ENCODE peak calls at places on chromosome 1, in eight cellular contexts. U, P, R, L, Y, D, M and C are unnamed samples.

GRCh38 chr1:101253976-101254660 is 17.3 kb downstream of the S1PR1 start:
- DNase-seq in Y (no peak), M (no peak), L (no peak), P (peak), U (no peak), D (no peak), R (no peak), C (no peak)

GRCh38 chr1:206856674-206857464 is 8.6 kb upstream of the IL20 start:
- DNase-seq in L (no peak), M (no peak), D (no peak), P (no peak), Y (no peak), R (no peak), U (no peak), C (no peak)

GRCh38 chr1:222034790-222035189 is 292.9 kb upstream of the DUSP10 start:
- DNase-seq in P (peak), Y (no peak), R (no peak), M (no peak), L (peak), D (no peak), U (no peak), C (no peak)

GRCh38 chr1:75412616-75413015 is 198.3 kb downstream of the SLC44A5 start:
- DNase-seq in M (no peak), L (no peak), P (peak), Y (no peak), D (no peak), R (peak), U (no peak), C (no peak)

GRCh38 chr1:59215766-59216291 is 81.1 kb upstream of the FGGY start:
- DNase-seq in U (no peak), R (no peak), M (no peak), L (no peak), Y (no peak), D (no peak), P (no peak), C (no peak)

GRCh38 chr1:55217226-55217996 is 2.2 kb upstream of the USP24 start:
- DNase-seq in U (no peak), L (no peak), D (no peak), P (no peak), M (no peak), R (no peak), Y (no peak), C (peak)

GRCh38 chr1:152878042-152878441 is at the start of gene SMCP:
- DNase-seq in Y (no peak), P (no peak), L (no peak), D (no peak), R (peak), U (no peak), M (no peak), C (no peak)

GRCh38 chr1:114490235-114490634 is 20.8 kb downstream of the TRIM33 start:
- DNase-seq in D (no peak), P (peak), U (no peak), M (no peak), R (no peak), L (no peak), Y (no peak), C (no peak)

GRCh38 chr1:116891396-116892072 is 18.2 kb upstream of the PTGFRN start:
- DNase-seq in L (no peak), R (no peak), Y (no peak), U (no peak), P (no peak), D (no peak), M (no peak), C (no peak)

GRCh38 chr1:109191377-109191776 is 22.3 kb upstream of the SARS1 start:
- DNase-seq in P (no peak), Y (no peak), U (no peak), L (no peak), M (no peak), D (no peak), R (peak), C (no peak)

GRCh38 chr1:9872430-9873165 is 37.5 kb downstream of the CTNNBIP1 start:
- DNase-seq in L (peak), U (peak), D (no peak), M (no peak), Y (no peak), P (peak), R (no peak), C (no peak)

GRCh38 chr1:15436881-15437449 is 1.3 kb upstream of the CTRC start:
- DNase-seq in M (no peak), L (no peak), R (no peak), D (peak), Y (no peak), U (no peak), P (no peak), C (no peak)

GRCh38 chr1:87367549-87367948 is 38.9 kb downstream of the LMO4 start:
- DNase-seq in M (no peak), Y (no peak), P (no peak), D (no peak), L (no peak), U (no peak), R (no peak), C (no peak)

GRCh38 chr1:231315887-231316286 is 21.8 kb downstream of the EXOC8 start:
- DNase-seq in P (no peak), R (peak), Y (no peak), L (no peak), D (peak), M (peak), U (no peak), C (no peak)

GRCh38 chr1:76083189-76083588 is 8.6 kb downstream of the ST6GALNAC3 start:
- DNase-seq in P (no peak), D (peak), L (no peak), Y (no peak), R (no peak), M (no peak), U (no peak), C (peak)

GRCh38 chr1:162370721-162371120 is 5.9 kb downstream of the SPATA46 start:
- DNase-seq in R (no peak), M (no peak), U (no peak), L (no peak), Y (no peak), P (no peak), D (no peak), C (no peak)

GRCh38 chr1:61131716-61132115 is 49.4 kb downstream of the NFIA start:
- DNase-seq in L (peak), R (no peak), D (no peak), M (no peak), U (no peak), P (peak), Y (no peak), C (no peak)

GRCh38 chr1:65881070-65881594 is 88.4 kb downstream of the PDE4B start:
- DNase-seq in D (peak), L (no peak), Y (no peak), P (peak), M (no peak), U (no peak), R (no peak), C (no peak)

GRCh38 chr1:237470712-237471310 is 419.9 kb downstream of the ZP4 start:
- DNase-seq in L (no peak), P (no peak), M (peak), D (no peak), R (no peak), Y (no peak), U (no peak), C (no peak)

GRCh38 chr1:2413495-2414296 is 1.3 kb upstream of the PEX10 start:
- DNase-seq in U (peak), L (no peak), R (peak), Y (no peak), P (no peak), M (no peak), D (peak), C (no peak)

GRCh38 chr1:179840107-179840506 is 37.5 kb downstream of the TOR1AIP2 start:
- DNase-seq in M (no peak), P (no peak), L (no peak), R (no peak), U (no peak), D (no peak), Y (no peak), C (no peak)

GRCh38 chr1:231161711-231162299 is at the start of gene TRIM67:
- DNase-seq in P (peak), L (no peak), M (no peak), Y (no peak), R (no peak), U (no peak), D (no peak), C (no peak)

GRCh38 chr1:245270972-245271371 is 116.2 kb downstream of the KIF26B start:
- DNase-seq in P (no peak), Y (no peak), L (no peak), R (no peak), D (no peak), M (no peak), U (no peak), C (no peak)

GRCh38 chr1:23283660-23284602 is 60.2 kb downstream of the HNRNPR start:
- DNase-seq in D (no peak), Y (no peak), M (no peak), U (no peak), L (peak), P (peak), R (no peak), C (no peak)

GRCh38 chr1:216750031-216750627 is 26.9 kb upstream of the ESRRG start:
- DNase-seq in L (peak), P (peak), M (no peak), D (no peak), U (no peak), R (no peak), Y (no peak), C (peak)

GRCh38 chr1:2212542-2213491 is 15.3 kb upstream of the SKI start:
- DNase-seq in R (peak), Y (peak), P (peak), L (peak), D (peak), M (peak), U (peak), C (peak)

GRCh38 chr1:212488436-212489283 is 55.9 kb downstream of the NENF start:
- DNase-seq in D (no peak), U (no peak), Y (no peak), L (peak), M (no peak), P (peak), R (no peak), C (peak)
- H3K27ac ChIP-seq in D (peak), U (no peak), Y (peak), L (peak), M (no peak), P (no peak), R (no peak), C (peak)

DNA sequence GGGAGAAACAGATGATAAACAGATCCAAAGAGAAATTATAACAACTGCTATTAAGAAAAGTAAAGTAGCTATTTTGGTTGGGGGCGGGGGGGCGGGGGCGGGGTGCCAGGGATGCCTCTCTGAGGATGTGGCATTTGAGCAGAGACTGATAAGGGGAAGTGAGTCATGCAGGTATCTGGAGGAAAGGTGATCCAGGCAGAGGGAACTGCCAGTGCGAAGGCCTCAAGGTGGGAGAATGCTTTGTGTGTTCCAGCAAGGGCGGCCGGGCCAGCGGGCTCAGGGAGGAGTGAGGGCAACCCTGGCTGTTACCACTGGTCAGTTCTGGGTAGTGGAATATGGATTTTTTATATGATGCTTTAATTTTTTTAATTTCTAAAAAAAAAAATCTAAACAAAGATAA is 7.0 kb upstream of the TNFRSF1B start:
- DNase-seq in L (no peak), M (no peak), P (no peak), U (peak), Y (no peak), D (peak), R (no peak), C (no peak)
- H3K27ac ChIP-seq in L (no peak), M (no peak), P (no peak), U (no peak), Y (no peak), D (peak), R (no peak), C (no peak)

GRCh38 chr1:234250747-234251146 is 122.5 kb upstream of the COA6 start:
- DNase-seq in P (no peak), R (no peak), D (no peak), L (no peak), M (no peak), Y (no peak), U (no peak), C (no peak)
- H3K27ac ChIP-seq in P (no peak), R (no peak), D (no peak), L (no peak), M (no peak), Y (no peak), U (no peak), C (no peak)

DNA sequence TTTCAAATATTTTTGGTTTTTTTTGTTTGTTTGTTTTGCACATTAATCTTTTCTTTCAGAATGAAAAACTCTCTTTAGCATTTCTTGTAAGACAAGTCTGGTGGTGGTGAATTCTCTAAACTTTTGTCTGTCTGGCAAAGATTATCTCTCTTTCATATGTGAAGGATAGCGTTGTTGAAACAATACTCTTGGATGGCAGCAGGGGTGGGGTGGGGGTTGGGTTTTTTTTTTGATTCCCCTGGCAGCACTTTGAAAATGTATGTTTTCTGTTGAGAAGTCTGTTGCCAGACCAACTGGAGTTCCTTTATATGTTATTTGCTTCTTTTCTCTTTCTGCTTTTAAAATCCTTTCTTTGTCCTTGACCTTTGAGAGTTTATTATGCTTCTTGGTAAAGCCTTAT is 160.2 kb downstream of the VAV3 start:
- DNase-seq in R (no peak), Y (no peak), M (no peak), L (no peak), U (no peak), D (no peak), P (no peak), C (no peak)
- H3K27ac ChIP-seq in R (no peak), Y (no peak), M (no peak), L (no peak), U (no peak), D (no peak), P (no peak), C (no peak)

GRCh38 chr1:160672118-160672517 is 25.3 kb upstream of the SLAMF1 start:
- DNase-seq in R (no peak), P (no peak), Y (no peak), L (no peak), D (no peak), U (no peak), M (no peak), C (no peak)

GRCh38 chr1:160674415-160674814 is 27.6 kb upstream of the SLAMF1 start:
- DNase-seq in L (no peak), P (no peak), Y (no peak), M (no peak), R (no peak), D (no peak), U (no peak), C (no peak)

GRCh38 chr1:160671603-160672002 is 24.8 kb upstream of the SLAMF1 start:
- DNase-seq in M (no peak), R (no peak), L (no peak), U (no peak), P (no peak), Y (no peak), D (no peak), C (no peak)

GRCh38 chr1:160670701-160671100 is 23.9 kb upstream of the SLAMF1 start:
- DNase-seq in M (no peak), L (no peak), D (no peak), U (no peak), R (no peak), Y (no peak), P (no peak), C (no peak)

DNA sequence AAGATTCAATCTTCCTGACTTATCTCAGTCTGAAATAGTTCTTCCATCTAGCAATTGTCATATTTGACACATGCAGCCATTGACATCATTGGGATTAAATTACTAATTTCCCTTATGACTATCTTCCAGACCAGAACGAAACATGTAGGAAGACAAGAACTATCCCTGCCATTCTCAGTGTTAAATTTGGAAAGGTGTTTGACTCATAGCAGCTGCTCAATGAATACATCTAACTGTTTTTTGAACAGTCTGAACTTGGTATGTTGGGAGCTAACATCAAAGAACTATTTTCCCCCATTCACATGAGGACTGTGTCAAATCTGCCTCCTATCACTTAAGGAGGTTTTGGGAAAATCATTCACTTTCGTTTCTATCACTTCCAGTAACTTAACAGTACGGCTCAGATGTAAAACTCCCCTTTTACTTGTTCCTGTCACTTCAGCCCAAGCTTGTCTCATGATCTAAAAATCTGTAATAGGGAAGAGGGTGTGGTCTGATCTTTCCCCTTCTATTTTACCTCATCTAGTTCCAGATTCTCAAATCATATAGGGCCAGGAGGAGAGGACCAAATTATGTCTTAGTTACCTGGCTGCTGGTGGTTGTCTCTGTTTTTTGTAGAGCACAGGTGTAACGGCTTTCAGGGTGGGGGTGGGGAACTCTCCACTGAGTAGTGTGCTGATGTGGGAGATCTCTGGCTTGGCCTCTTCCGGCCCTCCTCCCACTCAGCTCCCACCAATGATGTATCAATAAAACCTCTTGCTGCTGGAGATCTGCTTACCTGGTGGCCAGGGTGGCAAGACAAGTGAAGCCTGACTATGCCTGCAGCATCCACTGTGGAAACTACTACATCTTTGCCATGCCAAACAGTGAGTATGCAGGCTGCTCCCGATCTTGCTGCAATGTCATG is 26.2 kb upstream of the SLAMF1 start:
- DNase-seq in P (no peak), R (no peak), D (no peak), U (no peak), Y (no peak), M (no peak), L (no peak), C (no peak)
- H3K27ac ChIP-seq in P (no peak), R (no peak), D (peak), U (no peak), Y (no peak), M (no peak), L (no peak), C (no peak)

GRCh38 chr1:27624467-27625233 is 10.3 kb downstream of the FGR start:
- DNase-seq in L (no peak), M (no peak), D (peak), U (peak), P (no peak), R (no peak), Y (no peak), C (no peak)
- H3K27ac ChIP-seq in L (no peak), M (no peak), D (peak), U (no peak), P (no peak), R (no peak), Y (no peak), C (no peak)